ENCODE peak calls at places on chromosomes 5 and 9, in five cellular contexts. One of them, this sample, is unnamed.

GRCh38 chr5:161847447-161847846 is 473 bp upstream of the GABRA1 start:
- DNase-seq in ovary: no peak
- DNase-seq in fibroblast of mammary gland: no peak
- DNase-seq in A673: no peak
- DNase-seq in lower leg skin: no peak
- DNase-seq in this sample: no peak

GRCh38 chr9:123834907-123835562 is 94.9 kb downstream of the DENND1A start:
- DNase-seq in lower leg skin: no peak
- DNase-seq in fibroblast of mammary gland: no peak
- DNase-seq in ovary: no peak
- DNase-seq in A673: no peak
- DNase-seq in this sample: peak

GRCh38 chr5:147223951-147224791 is 10.7 kb upstream of the STK32A start:
- DNase-seq in lower leg skin: no peak
- DNase-seq in fibroblast of mammary gland: peak
- DNase-seq in ovary: no peak
- DNase-seq in A673: peak
- DNase-seq in this sample: no peak

GRCh38 chr5:72244862-72245371 is 75.1 kb downstream of the MRPS27 start:
- DNase-seq in ovary: no peak
- DNase-seq in lower leg skin: no peak
- DNase-seq in fibroblast of mammary gland: peak
- DNase-seq in A673: peak
- DNase-seq in this sample: no peak

GRCh38 chr9:80968611-80969010 is 720.7 kb downstream of the TLE1 start:
- DNase-seq in lower leg skin: no peak
- DNase-seq in ovary: no peak
- DNase-seq in fibroblast of mammary gland: peak
- DNase-seq in A673: no peak
- DNase-seq in this sample: no peak

GRCh38 chr5:44714871-44715580 is 93.7 kb upstream of the MRPS30 start:
- DNase-seq in ovary: no peak
- DNase-seq in lower leg skin: no peak
- DNase-seq in fibroblast of mammary gland: no peak
- DNase-seq in A673: no peak
- DNase-seq in this sample: no peak

GRCh38 chr9:33151007-33151557 is 16.1 kb downstream of the B4GALT1 start:
- DNase-seq in A673: peak
- DNase-seq in fibroblast of mammary gland: peak
- DNase-seq in ovary: peak
- DNase-seq in lower leg skin: peak
- DNase-seq in this sample: no peak

GRCh38 chr5:125829349-125829748 is 593.9 kb upstream of the GRAMD2B start:
- DNase-seq in A673: no peak
- DNase-seq in fibroblast of mammary gland: no peak
- DNase-seq in lower leg skin: no peak
- DNase-seq in ovary: no peak
- DNase-seq in this sample: no peak

GRCh38 chr9:93826209-93826608 is 128.9 kb downstream of the BARX1 start:
- DNase-seq in fibroblast of mammary gland: no peak
- DNase-seq in A673: no peak
- DNase-seq in ovary: no peak
- DNase-seq in lower leg skin: peak
- DNase-seq in this sample: no peak

GRCh38 chr9:27791311-27791710 is 218.0 kb upstream of the C9orf72 start:
- DNase-seq in A673: peak
- DNase-seq in fibroblast of mammary gland: no peak
- DNase-seq in lower leg skin: no peak
- DNase-seq in ovary: no peak
- DNase-seq in this sample: no peak

GRCh38 chr5:93602261-93603149 is 19.5 kb downstream of the NR2F1 start:
- DNase-seq in A673: no peak
- DNase-seq in lower leg skin: no peak
- DNase-seq in fibroblast of mammary gland: no peak
- DNase-seq in ovary: no peak
- DNase-seq in this sample: no peak

GRCh38 chr9:79408617-79409016 is 163.1 kb upstream of the TLE4 start:
- DNase-seq in fibroblast of mammary gland: no peak
- DNase-seq in A673: no peak
- DNase-seq in lower leg skin: no peak
- DNase-seq in ovary: no peak
- DNase-seq in this sample: no peak

GRCh38 chr9:311837-312236 is 97.2 kb downstream of the DOCK8 start:
- DNase-seq in ovary: no peak
- DNase-seq in A673: no peak
- DNase-seq in fibroblast of mammary gland: no peak
- DNase-seq in lower leg skin: no peak
- DNase-seq in this sample: no peak

GRCh38 chr5:107389130-107389553 is 281.6 kb downstream of the EFNA5 start:
- DNase-seq in A673: peak
- DNase-seq in fibroblast of mammary gland: peak
- DNase-seq in ovary: no peak
- DNase-seq in lower leg skin: no peak
- DNase-seq in this sample: peak

GRCh38 chr5:36363101-36363500 is 61.4 kb upstream of the RANBP3L start:
- DNase-seq in lower leg skin: no peak
- DNase-seq in A673: no peak
- DNase-seq in fibroblast of mammary gland: peak
- DNase-seq in ovary: no peak
- DNase-seq in this sample: no peak

GRCh38 chr5:171695804-171696203 is 89.8 kb upstream of the SMIM23 start:
- DNase-seq in ovary: no peak
- DNase-seq in A673: no peak
- DNase-seq in fibroblast of mammary gland: no peak
- DNase-seq in lower leg skin: peak
- DNase-seq in this sample: no peak
- H3K4me3 ChIP-seq in ovary: no peak
- H3K4me3 ChIP-seq in A673: no peak
- H3K4me3 ChIP-seq in fibroblast of mammary gland: no peak
- H3K4me3 ChIP-seq in lower leg skin: no peak
- H3K4me3 ChIP-seq in this sample: no peak

GRCh38 chr5:179700401-179700918 is 1.7 kb downstream of the CANX start:
- DNase-seq in fibroblast of mammary gland: peak
- DNase-seq in A673: peak
- DNase-seq in ovary: no peak
- DNase-seq in lower leg skin: no peak
- DNase-seq in this sample: no peak
- H3K4me3 ChIP-seq in fibroblast of mammary gland: peak
- H3K4me3 ChIP-seq in A673: peak
- H3K4me3 ChIP-seq in ovary: peak
- H3K4me3 ChIP-seq in lower leg skin: no peak
- H3K4me3 ChIP-seq in this sample: peak

GRCh38 chr5:179271821-179272325 is 73.4 kb downstream of the ADAMTS2 start:
- DNase-seq in lower leg skin: peak
- DNase-seq in A673: no peak
- DNase-seq in fibroblast of mammary gland: no peak
- DNase-seq in ovary: peak
- DNase-seq in this sample: no peak

GRCh38 chr5:179269781-179270543 is 75.3 kb downstream of the ADAMTS2 start:
- DNase-seq in ovary: peak
- DNase-seq in A673: no peak
- DNase-seq in fibroblast of mammary gland: peak
- DNase-seq in lower leg skin: peak
- DNase-seq in this sample: no peak

GRCh38 chr5:179271301-179271650 is 74.0 kb downstream of the ADAMTS2 start:
- DNase-seq in lower leg skin: peak
- DNase-seq in ovary: no peak
- DNase-seq in fibroblast of mammary gland: no peak
- DNase-seq in A673: no peak
- DNase-seq in this sample: no peak

GRCh38 chr5:179268966-179269693 is 76.1 kb downstream of the ADAMTS2 start:
- DNase-seq in A673: no peak
- DNase-seq in ovary: peak
- DNase-seq in lower leg skin: peak
- DNase-seq in fibroblast of mammary gland: peak
- DNase-seq in this sample: no peak

GRCh38 chr5:179270581-179271300 is 74.5 kb downstream of the ADAMTS2 start:
- DNase-seq in lower leg skin: peak
- DNase-seq in fibroblast of mammary gland: peak
- DNase-seq in ovary: peak
- DNase-seq in A673: no peak
- DNase-seq in this sample: no peak
- H3K4me3 ChIP-seq in lower leg skin: no peak
- H3K4me3 ChIP-seq in fibroblast of mammary gland: no peak
- H3K4me3 ChIP-seq in ovary: no peak
- H3K4me3 ChIP-seq in A673: no peak
- H3K4me3 ChIP-seq in this sample: no peak

GRCh38 chr9:14311940-14312572 is 1.9 kb downstream of the NFIB start:
- DNase-seq in ovary: no peak
- DNase-seq in A673: no peak
- DNase-seq in fibroblast of mammary gland: no peak
- DNase-seq in lower leg skin: no peak
- DNase-seq in this sample: no peak
- H3K4me3 ChIP-seq in ovary: peak
- H3K4me3 ChIP-seq in A673: peak
- H3K4me3 ChIP-seq in fibroblast of mammary gland: peak
- H3K4me3 ChIP-seq in lower leg skin: peak
- H3K4me3 ChIP-seq in this sample: no peak

GRCh38 chr9:134215709-134216448 is 51.5 kb upstream of the RNU6ATAC start:
- DNase-seq in lower leg skin: peak
- DNase-seq in fibroblast of mammary gland: no peak
- DNase-seq in ovary: peak
- DNase-seq in A673: no peak
- DNase-seq in this sample: no peak
- H3K4me3 ChIP-seq in lower leg skin: no peak
- H3K4me3 ChIP-seq in fibroblast of mammary gland: no peak
- H3K4me3 ChIP-seq in ovary: no peak
- H3K4me3 ChIP-seq in A673: no peak
- H3K4me3 ChIP-seq in this sample: no peak

DNA sequence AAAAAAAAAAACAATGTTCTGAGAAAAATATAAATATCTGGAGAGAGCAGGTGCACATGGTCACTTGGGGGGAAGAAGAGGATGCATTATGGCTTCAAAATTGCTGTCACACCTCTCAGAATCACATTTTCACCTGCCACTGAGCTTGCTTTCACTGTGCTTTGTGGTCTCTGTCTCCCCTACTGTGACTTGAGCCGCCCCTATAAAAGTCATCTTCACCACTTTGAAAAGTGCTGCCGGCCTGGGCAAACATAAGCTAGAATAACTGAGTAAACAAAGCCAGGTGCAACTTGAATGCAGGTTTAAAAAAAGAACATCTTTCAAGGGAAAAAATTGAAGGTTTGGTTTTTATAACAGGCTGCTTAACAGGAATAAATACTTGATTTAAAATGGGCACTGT is 368.1 kb upstream of the GRIA1 start:
- DNase-seq in lower leg skin: no peak
- DNase-seq in A673: no peak
- DNase-seq in ovary: no peak
- DNase-seq in fibroblast of mammary gland: no peak
- DNase-seq in this sample: no peak
- H3K4me3 ChIP-seq in lower leg skin: no peak
- H3K4me3 ChIP-seq in A673: no peak
- H3K4me3 ChIP-seq in ovary: no peak
- H3K4me3 ChIP-seq in fibroblast of mammary gland: no peak
- H3K4me3 ChIP-seq in this sample: no peak

This sample was measured in Jurkat, Clone E6-1.